ENCODE peak calls at places on chromosomes 6 and 20, in four cellular contexts. One of them, this sample, is unnamed.

GRCh38 chr20:64037498-64038213 is 1.7 kb downstream of the C20orf204 start:
- DNase-seq in GM12878: no peak
- DNase-seq in HepG2: no peak
- DNase-seq in K562: peak
- DNase-seq in this sample: no peak

GRCh38 chr6:32148722-32149576 is 2.8 kb downstream of the PRRT1 start:
- DNase-seq in GM12878: no peak
- DNase-seq in K562: peak
- DNase-seq in HepG2: no peak
- DNase-seq in this sample: peak

GRCh38 chr6:29809249-29809648 is 18.4 kb upstream of the HLA-G start:
- DNase-seq in HepG2: no peak
- DNase-seq in K562: no peak
- DNase-seq in GM12878: no peak
- DNase-seq in this sample: no peak

GRCh38 chr20:10842116-10842515 is 168.3 kb upstream of the JAG1 start:
- DNase-seq in HepG2: no peak
- DNase-seq in K562: no peak
- DNase-seq in GM12878: no peak
- DNase-seq in this sample: no peak

GRCh38 chr20:14622796-14623195 is 285.4 kb upstream of the FLRT3 start:
- DNase-seq in HepG2: peak
- DNase-seq in K562: no peak
- DNase-seq in GM12878: no peak
- DNase-seq in this sample: peak

GRCh38 chr6:112781236-112781635 is 434.1 kb downstream of the RFPL4B start:
- DNase-seq in HepG2: peak
- DNase-seq in GM12878: no peak
- DNase-seq in K562: no peak
- DNase-seq in this sample: no peak

GRCh38 chr6:11766056-11766455 is 12.5 kb downstream of the ADTRP start:
- DNase-seq in K562: peak
- DNase-seq in GM12878: no peak
- DNase-seq in HepG2: no peak
- DNase-seq in this sample: no peak

GRCh38 chr6:74742793-74743508 is 462.9 kb downstream of the COL12A1 start:
- DNase-seq in HepG2: no peak
- DNase-seq in K562: no peak
- DNase-seq in GM12878: no peak
- DNase-seq in this sample: no peak

GRCh38 chr20:877814-878213 is 38.3 kb downstream of the ANGPT4 start:
- DNase-seq in GM12878: no peak
- DNase-seq in HepG2: no peak
- DNase-seq in K562: no peak
- DNase-seq in this sample: no peak

GRCh38 chr6:12636336-12636735 is 80.2 kb upstream of the PHACTR1 start:
- DNase-seq in K562: no peak
- DNase-seq in GM12878: no peak
- DNase-seq in HepG2: no peak
- DNase-seq in this sample: no peak

GRCh38 chr6:87136963-87137362 is 18.4 kb upstream of the ZNF292 start:
- DNase-seq in GM12878: no peak
- DNase-seq in K562: no peak
- DNase-seq in HepG2: no peak
- DNase-seq in this sample: no peak

GRCh38 chr6:34243131-34243771 is 5.6 kb downstream of the SMIM29 start:
- DNase-seq in GM12878: no peak
- DNase-seq in HepG2: no peak
- DNase-seq in K562: peak
- DNase-seq in this sample: peak

GRCh38 chr6:34657037-34657306 is 39.6 kb downstream of the ILRUN start:
- DNase-seq in HepG2: no peak
- DNase-seq in GM12878: no peak
- DNase-seq in K562: no peak
- DNase-seq in this sample: no peak

GRCh38 chr6:25774120-25774730 is 19.7 kb downstream of the SLC17A4 start:
- DNase-seq in K562: no peak
- DNase-seq in GM12878: no peak
- DNase-seq in HepG2: no peak
- DNase-seq in this sample: no peak

GRCh38 chr6:14335071-14335470 is 217.5 kb downstream of the CD83 start:
- DNase-seq in HepG2: no peak
- DNase-seq in GM12878: no peak
- DNase-seq in K562: no peak
- DNase-seq in this sample: no peak

GRCh38 chr6:75893058-75893775 is 144.2 kb downstream of the MYO6 start:
- DNase-seq in K562: peak
- DNase-seq in HepG2: peak
- DNase-seq in GM12878: peak
- DNase-seq in this sample: peak

GRCh38 chr6:40779399-40779798 is 192.2 kb upstream of the LRFN2 start:
- DNase-seq in HepG2: no peak
- DNase-seq in K562: no peak
- DNase-seq in GM12878: no peak
- DNase-seq in this sample: no peak

GRCh38 chr6:77415706-77416105 is 47.6 kb downstream of the HTR1B start:
- DNase-seq in K562: no peak
- DNase-seq in HepG2: no peak
- DNase-seq in GM12878: no peak
- DNase-seq in this sample: no peak

GRCh38 chr20:23190557-23190956 is 104.4 kb upstream of the CD93 start:
- DNase-seq in K562: no peak
- DNase-seq in HepG2: no peak
- DNase-seq in GM12878: no peak
- DNase-seq in this sample: no peak

GRCh38 chr20:33262658-33263065 is 20.4 kb upstream of the BPIFB1 start:
- DNase-seq in GM12878: no peak
- DNase-seq in HepG2: peak
- DNase-seq in K562: peak
- DNase-seq in this sample: peak

GRCh38 chr20:62688855-62689460 is 19.7 kb upstream of the NTSR1 start:
- DNase-seq in HepG2: peak
- DNase-seq in K562: no peak
- DNase-seq in GM12878: no peak
- DNase-seq in this sample: no peak

GRCh38 chr6:12033770-12034169 is 21.7 kb downstream of the HIVEP1 start:
- DNase-seq in K562: no peak
- DNase-seq in GM12878: no peak
- DNase-seq in HepG2: no peak
- DNase-seq in this sample: no peak

GRCh38 chr6:6586671-6587526 is 1.6 kb upstream of the LY86 start:
- DNase-seq in GM12878: peak
- DNase-seq in K562: no peak
- DNase-seq in HepG2: no peak
- DNase-seq in this sample: no peak

GRCh38 chr20:20130399-20130798 is 78.1 kb downstream of the CFAP61 start:
- DNase-seq in K562: no peak
- DNase-seq in HepG2: peak
- DNase-seq in GM12878: peak
- DNase-seq in this sample: no peak

GRCh38 chr6:117771403-117771802 is 96.1 kb downstream of the NUS1 start:
- DNase-seq in GM12878: peak
- DNase-seq in HepG2: no peak
- DNase-seq in K562: no peak
- DNase-seq in this sample: no peak

GRCh38 chr6:25750911-25751310 is 3.6 kb upstream of the SLC17A4 start:
- DNase-seq in K562: no peak
- DNase-seq in HepG2: no peak
- DNase-seq in GM12878: no peak
- DNase-seq in this sample: no peak

GRCh38 chr6:24988562-24988961 is 52.8 kb upstream of the RIPOR2 start:
- DNase-seq in GM12878: no peak
- DNase-seq in K562: no peak
- DNase-seq in HepG2: no peak
- DNase-seq in this sample: no peak

GRCh38 chr6:2155206-2155605 is 90.2 kb downstream of the GMDS start:
- DNase-seq in HepG2: no peak
- DNase-seq in K562: no peak
- DNase-seq in GM12878: no peak
- DNase-seq in this sample: no peak

GRCh38 chr6:2158596-2159271 is 86.7 kb downstream of the GMDS start:
- DNase-seq in GM12878: no peak
- DNase-seq in K562: peak
- DNase-seq in HepG2: no peak
- DNase-seq in this sample: peak

GRCh38 chr6:2162089-2162465 is 83.3 kb downstream of the GMDS start:
- DNase-seq in HepG2: no peak
- DNase-seq in K562: no peak
- DNase-seq in GM12878: no peak
- DNase-seq in this sample: no peak

DNA sequence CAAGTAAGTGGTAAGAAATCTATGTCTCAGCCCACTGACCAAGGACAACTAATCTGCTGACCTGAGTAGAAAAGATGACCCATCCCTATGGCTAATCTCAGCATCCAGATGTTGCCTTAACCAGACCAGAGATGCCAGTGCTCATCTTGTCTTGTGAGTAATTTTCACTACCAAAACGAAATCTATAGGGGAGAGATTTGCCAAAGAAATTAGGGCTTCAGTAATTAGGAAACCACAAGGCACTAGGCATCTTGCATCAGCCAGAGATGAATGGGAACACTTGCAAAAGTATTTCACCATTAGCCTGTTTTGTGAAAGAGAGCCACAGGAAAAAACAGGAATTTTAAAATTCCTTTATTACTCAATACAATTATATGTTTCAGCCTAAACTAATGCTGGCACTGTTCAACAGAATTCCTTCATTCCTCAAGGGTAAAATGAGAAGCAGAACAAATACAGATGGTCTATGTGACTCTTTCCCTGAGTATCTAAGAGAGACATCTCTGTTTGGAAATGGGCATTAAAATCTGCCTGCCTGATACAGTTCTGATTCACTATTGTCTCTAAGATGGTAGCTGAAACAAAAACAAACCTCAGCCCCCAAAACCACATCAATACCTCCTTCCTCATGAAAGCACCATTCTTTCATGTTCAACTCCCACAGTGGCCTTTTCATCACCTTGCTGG is 87.8 kb downstream of the GMDS start:
- DNase-seq in GM12878: peak
- DNase-seq in K562: no peak
- DNase-seq in HepG2: peak
- DNase-seq in this sample: no peak
- TF ChIP-seq TARDBP in GM12878: no peak
- TF ChIP-seq TARDBP in K562: no peak
- TF ChIP-seq TARDBP in HepG2: no peak
- TF ChIP-seq TARDBP in this sample: no peak

GRCh38 chr20:50191065-50191565 is 485 bp downstream of the CEBPB start:
- DNase-seq in K562: peak
- DNase-seq in GM12878: no peak
- DNase-seq in HepG2: no peak
- DNase-seq in this sample: no peak

GRCh38 chr20:50190251-50191064 is at the start of gene CEBPB:
- DNase-seq in GM12878: no peak
- DNase-seq in K562: peak
- DNase-seq in HepG2: peak
- DNase-seq in this sample: peak

GRCh38 chr20:50193169-50193850 is 2.7 kb downstream of the CEBPB start:
- DNase-seq in K562: peak
- DNase-seq in GM12878: no peak
- DNase-seq in HepG2: no peak
- DNase-seq in this sample: no peak

GRCh38 chr20:50192364-50193168 is 1.9 kb downstream of the CEBPB start:
- DNase-seq in GM12878: peak
- DNase-seq in K562: peak
- DNase-seq in HepG2: peak
- DNase-seq in this sample: peak

DNA sequence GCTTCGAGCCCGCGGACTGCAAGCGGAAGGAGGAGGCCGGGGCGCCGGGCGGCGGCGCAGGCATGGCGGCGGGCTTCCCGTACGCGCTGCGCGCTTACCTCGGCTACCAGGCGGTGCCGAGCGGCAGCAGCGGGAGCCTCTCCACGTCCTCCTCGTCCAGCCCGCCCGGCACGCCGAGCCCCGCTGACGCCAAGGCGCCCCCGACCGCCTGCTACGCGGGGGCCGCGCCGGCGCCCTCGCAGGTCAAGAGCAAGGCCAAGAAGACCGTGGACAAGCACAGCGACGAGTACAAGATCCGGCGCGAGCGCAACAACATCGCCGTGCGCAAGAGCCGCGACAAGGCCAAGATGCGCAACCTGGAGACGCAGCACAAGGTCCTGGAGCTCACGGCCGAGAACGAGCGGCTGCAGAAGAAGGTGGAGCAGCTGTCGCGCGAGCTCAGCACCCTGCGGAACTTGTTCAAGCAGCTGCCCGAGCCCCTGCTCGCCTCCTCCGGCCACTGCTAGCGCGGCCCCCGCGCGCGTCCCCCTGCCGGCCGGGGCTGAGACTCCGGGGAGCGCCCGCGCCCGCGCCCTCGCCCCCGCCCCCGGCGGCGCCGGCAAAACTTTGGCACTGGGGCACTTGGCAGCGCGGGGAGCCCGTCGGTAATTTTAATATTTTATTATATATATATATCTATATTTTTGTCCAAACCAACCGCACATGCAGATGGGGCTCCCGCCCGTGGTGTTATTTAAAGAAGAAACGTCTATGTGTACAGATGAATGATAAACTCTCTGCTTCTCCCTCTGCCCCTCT is 1.1 kb downstream of the CEBPB start:
- DNase-seq in GM12878: no peak
- DNase-seq in HepG2: peak
- DNase-seq in K562: peak
- DNase-seq in this sample: peak
- TF ChIP-seq TARDBP in GM12878: no peak
- TF ChIP-seq TARDBP in HepG2: no peak
- TF ChIP-seq TARDBP in K562: no peak
- TF ChIP-seq TARDBP in this sample: no peak

GRCh38 chr6:104134876-104135275 is 724.8 kb downstream of the HACE1 start:
- DNase-seq in HepG2: no peak
- DNase-seq in GM12878: no peak
- DNase-seq in K562: no peak
- DNase-seq in this sample: no peak
- TF ChIP-seq TARDBP in HepG2: no peak
- TF ChIP-seq TARDBP in GM12878: no peak
- TF ChIP-seq TARDBP in K562: no peak
- TF ChIP-seq TARDBP in this sample: no peak

DNA sequence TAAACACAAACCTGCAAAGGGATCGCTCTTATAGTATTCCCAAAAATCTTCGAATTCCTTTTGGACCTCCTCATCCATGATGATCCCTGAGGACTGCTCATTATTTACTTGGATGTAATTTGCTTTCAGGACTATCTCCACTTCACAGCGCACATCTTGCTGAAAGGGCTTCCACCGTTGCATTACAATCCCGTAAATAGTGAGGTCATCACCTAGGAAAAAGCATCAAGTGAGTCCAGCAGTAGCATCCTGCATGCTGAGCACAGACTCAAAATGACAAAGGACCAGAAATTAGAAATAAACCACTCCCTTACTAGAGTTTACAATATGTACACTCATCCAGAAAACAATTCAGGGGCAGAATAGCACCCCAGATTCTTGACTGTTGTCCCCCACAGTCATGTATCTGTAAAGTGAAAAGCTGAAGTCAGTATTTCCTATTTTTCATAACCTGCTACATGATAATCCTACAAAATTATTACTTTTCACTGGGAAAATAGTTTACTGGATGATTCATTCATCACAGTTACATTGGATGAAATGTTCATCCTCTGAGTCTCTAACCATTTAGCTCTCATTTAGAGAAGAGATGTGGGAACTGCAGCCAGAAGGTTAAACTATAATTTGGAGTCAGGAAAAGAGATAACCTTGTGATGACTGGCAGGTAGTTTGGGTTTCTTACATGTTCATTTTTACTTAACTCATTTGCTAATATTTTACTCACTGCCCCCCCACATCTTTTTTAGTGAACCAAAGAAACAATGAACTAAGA is 17.2 kb downstream of the MCM9 start:
- DNase-seq in K562: no peak
- DNase-seq in GM12878: no peak
- DNase-seq in HepG2: no peak
- DNase-seq in this sample: no peak
- TF ChIP-seq TARDBP in K562: no peak
- TF ChIP-seq TARDBP in GM12878: no peak
- TF ChIP-seq TARDBP in HepG2: no peak
- TF ChIP-seq TARDBP in this sample: no peak

This sample was measured in HEK293T.